ENCODE peak calls at places on chromosomes 6 and 20, in six cellular contexts. O is cardiac muscle cell, B is fibroblast of lung, Y is SJSA1, I is PC-9, Q is hepatocyte. W is an unnamed sample.

GRCh38 chr6:47168176-47168575 is 126.0 kb upstream of the ADGRF1 start:
- DNase-seq in O (no peak), B (peak), Y (peak), I (peak), Q (peak), W (peak)

GRCh38 chr6:139480356-139480833 is 105.9 kb upstream of the CITED2 start:
- DNase-seq in O (no peak), B (no peak), Y (no peak), I (no peak), Q (no peak), W (no peak)

GRCh38 chr6:139920027-139920851 is 545.8 kb upstream of the CITED2 start:
- DNase-seq in O (no peak), B (no peak), Y (no peak), I (no peak), Q (no peak), W (no peak)

GRCh38 chr20:11716239-11716944 is 201.3 kb upstream of the BTBD3 start:
- DNase-seq in O (peak), B (peak), Y (peak), I (peak), Q (peak), W (peak)

GRCh38 chr6:52503344-52503747 is 73.5 kb downstream of the TRAM2 start:
- DNase-seq in O (peak), B (peak), Y (peak), I (no peak), Q (no peak), W (no peak)

GRCh38 chr6:30998785-30999184 is 11.5 kb upstream of the MUC22 start:
- DNase-seq in O (no peak), B (no peak), Y (no peak), I (peak), Q (no peak), W (no peak)

GRCh38 chr6:72689107-72689954 is 67.5 kb downstream of the KCNQ5 start:
- DNase-seq in O (no peak), B (no peak), Y (no peak), I (no peak), Q (no peak), W (no peak)

GRCh38 chr6:84466521-84466920 is 239.1 kb upstream of the CEP162 start:
- DNase-seq in O (no peak), B (peak), Y (no peak), I (peak), Q (peak), W (peak)

GRCh38 chr6:150099953-150100352 is 31.0 kb upstream of the ULBP3 start:
- DNase-seq in O (no peak), B (no peak), Y (no peak), I (no peak), Q (no peak), W (no peak)

GRCh38 chr6:70398783-70399730 is 14.3 kb upstream of the FAM135A start:
- DNase-seq in O (no peak), B (peak), Y (peak), I (peak), Q (peak), W (no peak)

GRCh38 chr6:56840467-56841371 is 114.2 kb upstream of the BEND6 start:
- DNase-seq in O (no peak), B (peak), Y (no peak), I (peak), Q (peak), W (peak)

GRCh38 chr20:38730989-38731737 is 6.9 kb downstream of the SLC32A1 start:
- DNase-seq in O (peak), B (peak), Y (peak), I (no peak), Q (peak), W (no peak)

GRCh38 chr6:149062653-149063348 is 254.7 kb upstream of the TAB2 start:
- DNase-seq in O (no peak), B (no peak), Y (no peak), I (no peak), Q (no peak), W (no peak)

GRCh38 chr6:25122001-25122400 is 157.2 kb upstream of the CARMIL1 start:
- DNase-seq in O (no peak), B (peak), Y (no peak), I (no peak), Q (peak), W (no peak)

DNA sequence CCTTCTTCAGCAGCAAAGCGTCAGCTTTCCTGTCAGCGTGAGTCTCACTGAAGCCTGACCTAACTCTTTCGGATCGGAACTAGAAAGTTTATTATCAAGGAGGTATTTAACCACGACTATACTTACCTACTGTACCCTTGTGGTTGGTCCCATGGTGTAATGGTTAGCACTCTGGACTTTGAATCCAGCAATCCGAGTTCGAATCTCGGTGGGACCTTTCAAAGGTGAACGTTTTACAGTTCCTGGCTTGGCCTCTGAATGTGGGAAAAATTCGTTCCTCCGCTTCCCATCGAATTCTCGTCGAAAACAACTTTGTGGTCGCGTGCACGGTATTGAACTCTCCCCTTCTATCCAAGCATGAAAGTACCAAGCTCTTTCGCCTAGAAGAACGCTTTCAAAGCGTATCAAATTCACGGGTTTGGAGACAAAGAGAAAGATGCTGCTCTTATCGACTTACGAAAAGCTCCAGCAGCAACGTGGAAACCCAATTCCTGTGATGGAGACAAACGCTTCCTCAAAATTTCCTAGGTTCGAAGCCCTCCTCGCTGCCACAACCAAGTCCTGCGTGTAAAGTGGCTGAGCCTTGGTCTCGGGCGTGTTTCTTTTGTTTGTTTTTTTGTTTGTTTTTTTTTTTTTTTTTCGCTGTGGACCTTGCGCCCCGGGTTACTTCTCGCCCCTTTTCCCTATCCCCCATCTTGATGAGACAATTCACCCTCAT is 63.7 kb downstream of the GPX5 start:
- DNase-seq in O (peak), B (peak), Y (peak), I (peak), Q (peak), W (peak)
- H3K4me3 ChIP-seq in O (peak), B (peak), Y (no peak), I (peak), Q (peak), W (peak)

DNA sequence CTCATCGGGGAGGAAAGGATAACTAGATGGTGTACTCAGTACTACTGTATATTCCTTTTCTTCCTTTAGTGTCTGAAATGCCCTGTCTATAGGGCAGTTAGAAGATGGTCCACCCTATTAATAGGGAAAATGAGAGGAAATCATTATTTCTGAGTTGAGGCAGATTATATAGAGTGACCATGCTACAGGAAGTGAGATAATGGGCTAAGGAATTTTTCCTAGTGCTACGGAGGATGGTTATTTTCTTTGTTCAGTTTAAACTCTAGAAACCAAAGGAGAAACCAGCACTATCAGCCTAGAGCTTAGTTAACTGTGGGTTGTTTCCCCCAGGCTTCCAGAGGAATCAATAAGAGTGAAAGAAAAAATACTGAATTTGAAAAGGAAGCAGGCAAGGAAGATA is 499 bp downstream of the TSBP1 start:
- DNase-seq in O (no peak), B (peak), Y (no peak), I (no peak), Q (no peak), W (no peak)
- H3K4me3 ChIP-seq in O (no peak), B (no peak), Y (no peak), I (no peak), Q (no peak), W (no peak)

GRCh38 chr6:42177514-42178364 is 4.6 kb downstream of the GUCA1A start:
- DNase-seq in O (peak), B (no peak), Y (no peak), I (no peak), Q (no peak), W (no peak)
- H3K4me3 ChIP-seq in O (peak), B (peak), Y (no peak), I (no peak), Q (no peak), W (peak)

DNA sequence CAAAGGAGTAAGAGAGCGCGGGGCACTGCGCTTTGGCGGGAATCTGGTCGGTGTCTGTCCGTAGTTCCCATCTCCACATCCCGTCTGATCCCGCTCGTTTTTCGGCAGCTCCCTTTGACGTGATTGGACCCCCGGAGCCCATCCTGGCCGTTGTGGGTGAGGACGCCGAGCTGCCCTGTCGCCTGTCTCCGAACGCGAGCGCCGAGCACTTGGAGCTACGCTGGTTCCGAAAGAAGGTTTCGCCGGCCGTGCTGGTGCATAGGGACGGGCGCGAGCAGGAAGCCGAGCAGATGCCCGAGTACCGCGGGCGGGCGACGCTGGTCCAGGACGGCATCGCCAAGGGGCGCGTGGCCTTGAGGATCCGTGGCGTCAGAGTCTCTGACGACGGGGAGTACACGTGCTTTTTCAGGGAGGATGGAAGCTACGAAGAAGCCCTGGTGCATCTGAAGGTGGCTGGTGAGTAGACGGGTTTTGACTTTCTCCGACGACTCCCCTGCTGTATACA is 1.4 kb downstream of the BTN1A1 start:
- DNase-seq in O (peak), B (peak), Y (no peak), I (no peak), Q (peak), W (no peak)
- H3K4me3 ChIP-seq in O (peak), B (peak), Y (no peak), I (no peak), Q (peak), W (peak)

GRCh38 chr6:15254074-15254975 is 8.5 kb downstream of the JARID2 start:
- DNase-seq in O (no peak), B (no peak), Y (peak), I (no peak), Q (no peak), W (no peak)
- H3K4me3 ChIP-seq in O (no peak), B (no peak), Y (no peak), I (no peak), Q (no peak), W (no peak)

GRCh38 chr6:10554826-10555225 is 33.7 kb downstream of the GCNT2 start:
- DNase-seq in O (no peak), B (no peak), Y (peak), I (no peak), Q (no peak), W (no peak)

GRCh38 chr6:10553869-10554268 is 32.7 kb downstream of the GCNT2 start:
- DNase-seq in O (peak), B (no peak), Y (no peak), I (no peak), Q (no peak), W (no peak)

GRCh38 chr6:10557886-10558285 is 36.7 kb downstream of the GCNT2 start:
- DNase-seq in O (no peak), B (no peak), Y (no peak), I (no peak), Q (no peak), W (no peak)

GRCh38 chr6:10556496-10557391 is 35.6 kb downstream of the GCNT2 start:
- DNase-seq in O (no peak), B (peak), Y (no peak), I (no peak), Q (no peak), W (no peak)

DNA sequence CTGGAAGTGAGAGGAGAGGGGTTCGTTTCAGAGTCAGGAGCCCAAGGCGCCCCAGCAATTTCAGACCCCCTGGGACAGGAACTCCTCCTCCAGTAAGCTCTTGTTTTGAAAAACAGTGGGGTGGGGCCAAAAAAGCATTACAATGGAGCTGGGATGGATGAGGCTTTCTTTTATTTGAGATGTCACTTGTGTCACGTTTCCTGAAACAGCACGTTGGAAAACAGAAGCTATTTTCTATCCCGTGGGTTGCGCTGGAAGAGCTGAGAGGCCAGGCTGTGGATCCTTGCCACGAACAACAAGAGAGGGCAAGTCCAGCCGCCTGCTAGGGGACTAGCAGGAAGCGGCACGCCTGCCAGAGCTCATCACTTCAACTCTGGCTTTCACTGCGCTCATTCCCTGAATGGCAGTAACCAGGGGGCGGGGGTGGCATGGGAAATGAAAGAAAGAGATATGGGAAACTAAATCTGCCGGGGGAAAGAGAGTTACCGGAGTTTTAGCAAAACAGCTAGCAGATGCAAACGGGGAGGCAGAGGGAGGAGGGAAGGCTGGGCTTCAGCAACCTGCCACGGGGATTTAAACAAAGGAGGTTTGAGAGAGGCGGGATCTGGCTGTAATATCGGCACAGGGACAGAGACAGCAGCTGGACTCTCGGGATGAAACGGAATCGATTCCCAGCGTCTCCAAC is 34.6 kb downstream of the GCNT2 start:
- DNase-seq in O (peak), B (peak), Y (peak), I (no peak), Q (peak), W (peak)
- H3K4me3 ChIP-seq in O (peak), B (peak), Y (peak), I (no peak), Q (peak), W (peak)

DNA sequence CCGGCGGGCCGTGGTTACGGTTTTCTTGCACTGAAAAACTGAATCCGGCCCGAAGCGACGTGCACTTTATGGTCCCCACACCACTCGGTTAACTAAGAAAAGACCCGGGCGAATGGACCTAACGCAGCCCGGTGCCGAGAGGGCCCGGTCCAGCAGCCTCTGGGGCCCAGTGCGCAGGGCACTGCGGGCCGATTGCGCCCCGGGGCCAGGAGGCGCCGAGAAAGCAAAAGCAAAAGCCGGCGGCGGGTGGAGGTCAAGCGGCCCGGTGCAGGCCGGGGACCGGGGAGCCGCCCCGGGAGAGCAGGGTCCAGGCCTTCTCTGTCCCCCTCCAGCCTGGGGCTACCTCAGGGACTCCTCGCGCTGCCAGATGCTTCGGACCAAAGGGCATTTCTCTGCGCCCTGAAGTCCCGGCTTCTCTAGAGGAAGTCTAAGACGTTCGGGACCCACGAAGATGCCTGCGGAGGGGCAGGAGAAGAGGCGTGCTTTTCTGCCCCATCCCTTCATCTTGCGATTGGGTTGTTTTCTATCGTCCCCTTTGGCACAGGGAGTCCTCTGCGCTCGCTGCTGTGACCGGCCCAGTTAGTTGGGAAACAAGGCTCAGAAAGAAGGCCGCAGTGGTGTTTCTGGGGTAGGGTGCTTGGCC is 4.4 kb downstream of the FOXF2 start:
- DNase-seq in O (no peak), B (no peak), Y (no peak), I (no peak), Q (no peak), W (no peak)
- H3K4me3 ChIP-seq in O (peak), B (peak), Y (peak), I (no peak), Q (peak), W (no peak)